ENCODE peak calls at places on chromosomes 11 and 22, in nine cellular contexts. One of them, this sample, is unnamed.

GRCh38 chr11:2774173-2775082 is 74.6 kb upstream of the KCNQ1OT1 start:
- DNase-seq in uterus: no peak
- DNase-seq in A549: no peak
- DNase-seq in breast epithelium: peak; percentile 11
- DNase-seq in gastrocnemius medialis: no peak
- DNase-seq in heart left ventricle: peak; percentile 10
- DNase-seq in HepG2: no peak
- DNase-seq in HCT116: no peak
- DNase-seq in vagina: peak; percentile 95
- DNase-seq in this sample: no peak

GRCh38 chr11:107957109-107957588 is 28.9 kb downstream of the RAB39A start:
- DNase-seq in uterus: no peak
- DNase-seq in A549: no peak
- DNase-seq in breast epithelium: no peak
- DNase-seq in gastrocnemius medialis: peak; percentile 52
- DNase-seq in heart left ventricle: no peak
- DNase-seq in HepG2: no peak
- DNase-seq in HCT116: no peak
- DNase-seq in vagina: no peak
- DNase-seq in this sample: no peak

GRCh38 chr11:64331569-64332371 is 8.2 kb upstream of the CCDC88B start:
- DNase-seq in uterus: peak; percentile 60
- DNase-seq in A549: peak; percentile 92
- DNase-seq in breast epithelium: no peak
- DNase-seq in gastrocnemius medialis: peak; percentile 69
- DNase-seq in heart left ventricle: peak; percentile 71
- DNase-seq in HepG2: peak; percentile 69
- DNase-seq in HCT116: peak; percentile 83
- DNase-seq in vagina: no peak
- DNase-seq in this sample: peak; percentile 95

GRCh38 chr22:42683599-42684283 is 34.5 kb upstream of the CYB5R3 start:
- DNase-seq in uterus: peak; percentile 86
- DNase-seq in A549: no peak
- DNase-seq in breast epithelium: no peak
- DNase-seq in gastrocnemius medialis: peak; percentile 71
- DNase-seq in heart left ventricle: peak; percentile 63
- DNase-seq in HepG2: no peak
- DNase-seq in HCT116: no peak
- DNase-seq in vagina: no peak
- DNase-seq in this sample: no peak

GRCh38 chr22:30444632-30445437 is 19.3 kb downstream of the MTFP1 start:
- DNase-seq in uterus: no peak
- DNase-seq in A549: peak; percentile 62
- DNase-seq in breast epithelium: no peak
- DNase-seq in gastrocnemius medialis: no peak
- DNase-seq in heart left ventricle: no peak
- DNase-seq in HepG2: peak; percentile 41
- DNase-seq in HCT116: peak; percentile 54
- DNase-seq in vagina: no peak
- DNase-seq in this sample: peak; percentile 62

GRCh38 chr11:125073616-125074483 is 10.7 kb downstream of the SLC37A2 start:
- DNase-seq in uterus: no peak
- DNase-seq in A549: no peak
- DNase-seq in breast epithelium: no peak
- DNase-seq in gastrocnemius medialis: no peak
- DNase-seq in heart left ventricle: no peak
- DNase-seq in HepG2: no peak
- DNase-seq in HCT116: no peak
- DNase-seq in vagina: no peak
- DNase-seq in this sample: no peak

GRCh38 chr11:14618060-14618459 is 25.5 kb upstream of the PDE3B start:
- DNase-seq in uterus: no peak
- DNase-seq in A549: no peak
- DNase-seq in breast epithelium: no peak
- DNase-seq in gastrocnemius medialis: no peak
- DNase-seq in heart left ventricle: no peak
- DNase-seq in HepG2: peak; percentile 41
- DNase-seq in HCT116: no peak
- DNase-seq in vagina: no peak
- DNase-seq in this sample: no peak

GRCh38 chr11:78166832-78167469 is 21.5 kb downstream of the KCTD21 start:
- DNase-seq in uterus: peak; percentile 63
- DNase-seq in A549: no peak
- DNase-seq in breast epithelium: no peak
- DNase-seq in gastrocnemius medialis: no peak
- DNase-seq in heart left ventricle: no peak
- DNase-seq in HepG2: no peak
- DNase-seq in HCT116: no peak
- DNase-seq in vagina: no peak
- DNase-seq in this sample: no peak

GRCh38 chr11:68532719-68533369 is 72.3 kb downstream of the PPP6R3 start:
- DNase-seq in uterus: no peak
- DNase-seq in A549: no peak
- DNase-seq in breast epithelium: no peak
- DNase-seq in gastrocnemius medialis: no peak
- DNase-seq in heart left ventricle: no peak
- DNase-seq in HepG2: peak; percentile 80
- DNase-seq in HCT116: no peak
- DNase-seq in vagina: no peak
- DNase-seq in this sample: no peak

GRCh38 chr22:26333088-26333800 is 95.8 kb upstream of the ASPHD2 start:
- DNase-seq in uterus: no peak
- DNase-seq in A549: no peak
- DNase-seq in breast epithelium: no peak
- DNase-seq in gastrocnemius medialis: peak; percentile 52
- DNase-seq in heart left ventricle: no peak
- DNase-seq in HepG2: no peak
- DNase-seq in HCT116: no peak
- DNase-seq in vagina: no peak
- DNase-seq in this sample: no peak

GRCh38 chr11:26014456-26015115 is 317.3 kb upstream of the ANO3 start:
- DNase-seq in uterus: no peak
- DNase-seq in A549: no peak
- DNase-seq in breast epithelium: no peak
- DNase-seq in gastrocnemius medialis: no peak
- DNase-seq in heart left ventricle: no peak
- DNase-seq in HepG2: no peak
- DNase-seq in HCT116: no peak
- DNase-seq in vagina: no peak
- DNase-seq in this sample: no peak

GRCh38 chr11:79055866-79056632 is 384.8 kb downstream of the TENM4 start:
- DNase-seq in uterus: peak; percentile 24
- DNase-seq in A549: no peak
- DNase-seq in breast epithelium: peak; percentile 20
- DNase-seq in gastrocnemius medialis: no peak
- DNase-seq in heart left ventricle: no peak
- DNase-seq in HepG2: no peak
- DNase-seq in HCT116: no peak
- DNase-seq in vagina: no peak
- DNase-seq in this sample: no peak

GRCh38 chr11:126546191-126546590 is 190.7 kb downstream of the ST3GAL4 start:
- DNase-seq in uterus: no peak
- DNase-seq in A549: no peak
- DNase-seq in breast epithelium: no peak
- DNase-seq in gastrocnemius medialis: no peak
- DNase-seq in heart left ventricle: no peak
- DNase-seq in HepG2: no peak
- DNase-seq in HCT116: no peak
- DNase-seq in vagina: no peak
- DNase-seq in this sample: no peak

GRCh38 chr22:36644333-36644757 is 59.2 kb downstream of the CACNG2 start:
- DNase-seq in uterus: no peak
- DNase-seq in A549: peak; percentile 69
- DNase-seq in breast epithelium: no peak
- DNase-seq in gastrocnemius medialis: no peak
- DNase-seq in heart left ventricle: no peak
- DNase-seq in HepG2: peak; percentile 51
- DNase-seq in HCT116: peak; percentile 45
- DNase-seq in vagina: no peak
- DNase-seq in this sample: peak; percentile 71

DNA sequence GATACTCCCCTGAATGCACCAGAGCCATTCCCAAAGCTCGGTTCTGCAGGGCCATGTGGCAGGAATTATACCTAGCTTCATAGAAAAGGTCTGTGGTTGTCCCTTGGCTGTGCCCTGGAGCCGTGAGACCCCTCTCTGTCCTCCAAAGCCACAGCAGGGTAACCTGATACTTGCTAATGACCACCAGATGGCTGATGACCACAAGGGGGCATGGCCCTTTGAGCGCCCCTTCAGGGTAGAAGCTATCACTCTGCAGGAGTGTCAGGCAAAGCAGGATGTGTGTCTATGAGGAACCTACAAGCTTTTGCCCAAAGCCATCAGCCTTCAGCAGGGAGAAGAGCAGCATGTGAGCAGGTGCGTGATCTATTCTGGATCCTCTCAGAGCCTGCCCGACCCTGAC is 95.3 kb downstream of the NTM start:
- DNase-seq in uterus: no peak
- DNase-seq in A549: no peak
- DNase-seq in breast epithelium: no peak
- DNase-seq in gastrocnemius medialis: no peak
- DNase-seq in heart left ventricle: no peak
- DNase-seq in HepG2: peak; percentile 6
- DNase-seq in HCT116: no peak
- DNase-seq in vagina: no peak
- DNase-seq in this sample: peak; percentile 8
- TF ChIP-seq CTCF in uterus: no peak
- TF ChIP-seq CTCF in A549: no peak
- TF ChIP-seq CTCF in breast epithelium: no peak
- TF ChIP-seq CTCF in gastrocnemius medialis: no peak
- TF ChIP-seq CTCF in heart left ventricle: no peak
- TF ChIP-seq CTCF in HepG2: no peak
- TF ChIP-seq CTCF in HCT116: no peak
- TF ChIP-seq CTCF in vagina: no peak
- TF ChIP-seq CTCF in this sample: peak; percentile 20

GRCh38 chr11:128733440-128734115 is 39.7 kb downstream of the FLI1 start:
- DNase-seq in uterus: no peak
- DNase-seq in A549: no peak
- DNase-seq in breast epithelium: no peak
- DNase-seq in gastrocnemius medialis: no peak
- DNase-seq in heart left ventricle: no peak
- DNase-seq in HepG2: no peak
- DNase-seq in HCT116: no peak
- DNase-seq in vagina: no peak
- DNase-seq in this sample: peak; percentile 64
- H3K4me3 ChIP-seq in uterus: no peak overlapping the region
- H3K4me3 ChIP-seq in A549: no peak overlapping the region
- H3K4me3 ChIP-seq in breast epithelium: no peak overlapping the region
- H3K4me3 ChIP-seq in gastrocnemius medialis: no peak overlapping the region
- H3K4me3 ChIP-seq in heart left ventricle: no peak overlapping the region
- H3K4me3 ChIP-seq in HepG2: no peak overlapping the region
- H3K4me3 ChIP-seq in HCT116: no peak overlapping the region
- H3K4me3 ChIP-seq in vagina: no peak overlapping the region
- H3K4me3 ChIP-seq in this sample: no peak overlapping the region

GRCh38 chr22:20034143-20034542 is 13.2 kb downstream of the TANGO2 start:
- DNase-seq in uterus: no peak
- DNase-seq in A549: no peak
- DNase-seq in breast epithelium: no peak
- DNase-seq in gastrocnemius medialis: no peak
- DNase-seq in heart left ventricle: no peak
- DNase-seq in HepG2: no peak
- DNase-seq in HCT116: no peak
- DNase-seq in vagina: no peak
- DNase-seq in this sample: no peak

GRCh38 chr22:20033045-20033706 is 12.3 kb downstream of the TANGO2 start:
- DNase-seq in uterus: no peak
- DNase-seq in A549: no peak
- DNase-seq in breast epithelium: no peak
- DNase-seq in gastrocnemius medialis: peak; percentile 74
- DNase-seq in heart left ventricle: peak; percentile 73
- DNase-seq in HepG2: no peak
- DNase-seq in HCT116: no peak
- DNase-seq in vagina: no peak
- DNase-seq in this sample: no peak

GRCh38 chr22:20029550-20030225 is 8.8 kb downstream of the TANGO2 start:
- DNase-seq in uterus: no peak
- DNase-seq in A549: no peak
- DNase-seq in breast epithelium: no peak
- DNase-seq in gastrocnemius medialis: no peak
- DNase-seq in heart left ventricle: no peak
- DNase-seq in HepG2: no peak
- DNase-seq in HCT116: no peak
- DNase-seq in vagina: no peak
- DNase-seq in this sample: peak; percentile 50

GRCh38 chr22:20031732-20032406 is 11.0 kb downstream of the TANGO2 start:
- DNase-seq in uterus: no peak
- DNase-seq in A549: no peak
- DNase-seq in breast epithelium: no peak
- DNase-seq in gastrocnemius medialis: no peak
- DNase-seq in heart left ventricle: no peak
- DNase-seq in HepG2: no peak
- DNase-seq in HCT116: no peak
- DNase-seq in vagina: no peak
- DNase-seq in this sample: no peak

GRCh38 chr22:20032407-20032991 is 11.6 kb downstream of the TANGO2 start:
- DNase-seq in uterus: no peak
- DNase-seq in A549: no peak
- DNase-seq in breast epithelium: no peak
- DNase-seq in gastrocnemius medialis: no peak
- DNase-seq in heart left ventricle: no peak
- DNase-seq in HepG2: no peak
- DNase-seq in HCT116: no peak
- DNase-seq in vagina: no peak
- DNase-seq in this sample: no peak
- TF ChIP-seq POLR2A in uterus: no peak
- TF ChIP-seq POLR2A in A549: no peak
- TF ChIP-seq POLR2A in breast epithelium: no peak
- TF ChIP-seq POLR2A in gastrocnemius medialis: no peak
- TF ChIP-seq POLR2A in heart left ventricle: peak; percentile 4
- TF ChIP-seq POLR2A in HepG2: no peak
- TF ChIP-seq POLR2A in HCT116: no peak
- TF ChIP-seq POLR2A in vagina: no peak
- TF ChIP-seq POLR2A in this sample: no peak

DNA sequence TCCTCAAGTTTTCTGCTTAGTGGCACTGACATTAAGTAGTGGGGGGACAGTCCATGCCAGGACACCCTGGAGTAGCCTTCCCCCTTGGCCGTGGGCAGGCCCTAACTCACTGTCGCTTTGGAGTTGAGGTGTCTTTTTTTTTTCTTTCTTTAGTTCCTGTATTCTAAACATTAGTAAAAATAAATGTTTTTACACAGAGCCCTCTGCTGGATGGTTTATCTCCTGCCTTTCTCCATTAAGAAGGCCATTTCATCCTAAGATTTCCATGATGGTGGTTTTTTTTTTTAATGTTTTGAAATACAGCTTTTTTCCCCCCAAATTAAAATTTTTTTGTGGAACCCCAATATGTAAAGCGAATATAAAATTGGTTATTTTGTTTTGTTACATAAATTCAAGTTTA is 1.8 kb upstream of the TIGD3 start:
- DNase-seq in uterus: no peak
- DNase-seq in A549: no peak
- DNase-seq in breast epithelium: no peak
- DNase-seq in gastrocnemius medialis: no peak
- DNase-seq in heart left ventricle: no peak
- DNase-seq in HepG2: no peak
- DNase-seq in HCT116: no peak
- DNase-seq in vagina: no peak
- DNase-seq in this sample: peak; percentile 42
- TF ChIP-seq CTCF in uterus: no peak
- TF ChIP-seq CTCF in A549: peak; percentile 52
- TF ChIP-seq CTCF in breast epithelium: no peak
- TF ChIP-seq CTCF in gastrocnemius medialis: no peak
- TF ChIP-seq CTCF in heart left ventricle: no peak
- TF ChIP-seq CTCF in HepG2: no peak
- TF ChIP-seq CTCF in HCT116: peak; percentile 38
- TF ChIP-seq CTCF in vagina: no peak
- TF ChIP-seq CTCF in this sample: peak; percentile 32

This sample was measured in NB4.